ENCODE peak calls at places on chromosomes 2 and 18, in seven cellular contexts. D, Z, W, C, P, R and M are unnamed samples.

GRCh38 chr2:68216454-68217310 is 35.6 kb downstream of the PPP3R1 start:
- DNase-seq in Z (no peak), D (no peak), P (no peak), C (no peak), R (no peak), W (peak), M (no peak)

GRCh38 chr2:27356056-27356381 is 545 bp downstream of the GTF3C2 start:
- DNase-seq in C (no peak), P (no peak), R (no peak), Z (peak), W (peak), D (peak), M (no peak)

GRCh38 chr2:16323131-16323520 is 342.5 kb downstream of the CYRIA start:
- DNase-seq in W (no peak), P (no peak), Z (no peak), R (no peak), D (no peak), C (no peak), M (no peak)

GRCh38 chr18:58579561-58580047 is 49.3 kb downstream of the ALPK2 start:
- DNase-seq in P (no peak), W (no peak), C (no peak), R (no peak), D (no peak), Z (peak), M (no peak)

GRCh38 chr2:160427629-160428424 is 65.8 kb downstream of the RBMS1 start:
- DNase-seq in Z (peak), W (peak), D (no peak), C (peak), P (no peak), R (no peak), M (no peak)

GRCh38 chr2:9232886-9233285 is 26.3 kb downstream of the ASAP2 start:
- DNase-seq in P (no peak), W (peak), C (no peak), D (no peak), R (peak), Z (no peak), M (no peak)

GRCh38 chr2:199136241-199136640 is 321.5 kb downstream of the SATB2 start:
- DNase-seq in Z (no peak), D (no peak), W (no peak), C (no peak), P (no peak), R (no peak), M (no peak)

GRCh38 chr2:173983414-173983871 is 18.3 kb upstream of the SP3 start:
- DNase-seq in C (no peak), P (no peak), R (no peak), W (peak), Z (no peak), D (no peak), M (no peak)

GRCh38 chr18:1296237-1296636 is 391.6 kb downstream of the ADCYAP1 start:
- DNase-seq in D (no peak), P (no peak), R (no peak), W (peak), C (no peak), Z (no peak), M (no peak)

GRCh38 chr2:46490521-46491141 is 11.3 kb downstream of the TMEM247 start:
- DNase-seq in P (no peak), Z (peak), C (no peak), W (no peak), D (peak), R (no peak), M (no peak)

GRCh38 chr2:132424526-132425121 is 8.0 kb downstream of the GPR39 start:
- DNase-seq in D (peak), R (no peak), Z (peak), W (no peak), P (no peak), C (no peak), M (no peak)

GRCh38 chr2:230797515-230798495 is 66.9 kb upstream of the ITM2C start:
- DNase-seq in R (no peak), C (no peak), D (peak), P (peak), Z (no peak), W (no peak), M (no peak)

GRCh38 chr2:233053928-233054774 is 6.0 kb upstream of the INPP5D start:
- DNase-seq in P (peak), C (no peak), R (peak), D (no peak), Z (peak), W (peak), M (no peak)

GRCh38 chr2:16728742-16729141 is 63.1 kb upstream of the CYRIA start:
- DNase-seq in D (no peak), R (no peak), P (no peak), Z (no peak), W (no peak), C (no peak), M (no peak)

GRCh38 chr2:13260401-13260800 is 543.7 kb downstream of the TRIB2 start:
- DNase-seq in R (no peak), W (no peak), D (no peak), P (no peak), C (no peak), Z (no peak), M (no peak)

GRCh38 chr2:64998658-64999061 is 9.5 kb downstream of the SLC1A4 start:
- DNase-seq in W (no peak), R (no peak), Z (peak), P (no peak), D (no peak), C (no peak), M (no peak)

GRCh38 chr2:2848621-2849443 is 517.8 kb upstream of the MYT1L start:
- DNase-seq in R (no peak), C (no peak), D (peak), P (no peak), W (peak), Z (no peak), M (no peak)

GRCh38 chr2:170396799-170397459 is 219.0 kb downstream of the MYO3B start:
- DNase-seq in Z (peak), W (peak), D (no peak), R (peak), P (no peak), C (no peak), M (no peak)

GRCh38 chr2:168912466-168913170 is 11.5 kb downstream of the G6PC2 start:
- DNase-seq in D (no peak), C (no peak), Z (peak), P (no peak), R (no peak), W (peak), M (no peak)

GRCh38 chr2:188811522-188811921 is 162.7 kb upstream of the COL3A1 start:
- DNase-seq in W (no peak), D (no peak), P (no peak), Z (no peak), C (no peak), R (no peak), M (no peak)

GRCh38 chr2:152050915-152051314 is 47.9 kb downstream of the CACNB4 start:
- DNase-seq in C (no peak), W (no peak), D (no peak), R (no peak), Z (no peak), P (no peak), M (no peak)

GRCh38 chr2:45974762-45975408 is 322.3 kb upstream of the EPAS1 start:
- DNase-seq in D (no peak), Z (no peak), C (no peak), W (no peak), P (peak), R (no peak), M (no peak)

GRCh38 chr2:118841828-118842461 is 5.5 kb downstream of the EN1 start:
- DNase-seq in W (no peak), P (no peak), C (no peak), Z (no peak), R (no peak), D (no peak), M (no peak)

GRCh38 chr2:26359886-26360473 is 13.4 kb upstream of the ADGRF3 start:
- DNase-seq in Z (no peak), R (no peak), C (no peak), P (no peak), W (no peak), D (no peak), M (no peak)

GRCh38 chr2:228094377-228094921 is 87.0 kb downstream of the SPHKAP start:
- DNase-seq in D (no peak), W (no peak), C (no peak), R (no peak), Z (no peak), P (no peak), M (no peak)

GRCh38 chr2:21043744-21044532 is at the start of gene APOB:
- DNase-seq in C (no peak), Z (no peak), W (no peak), D (no peak), P (no peak), R (no peak), M (no peak)

GRCh38 chr2:107325983-107326786 is 440.2 kb upstream of the ST6GAL2 start:
- DNase-seq in W (no peak), D (no peak), C (no peak), R (no peak), P (no peak), Z (no peak), M (no peak)

GRCh38 chr2:222686086-222686750 is 14.8 kb downstream of the MOGAT1 start:
- DNase-seq in Z (no peak), D (no peak), R (no peak), W (no peak), P (no peak), C (no peak), M (no peak)

GRCh38 chr2:53021285-53021684 is 746.3 kb upstream of the CHAC2 start:
- DNase-seq in R (no peak), D (no peak), C (no peak), P (no peak), W (no peak), Z (peak), M (no peak)

GRCh38 chr2:149527998-149528775 is 59.4 kb downstream of the MMADHC start:
- DNase-seq in C (no peak), Z (no peak), D (no peak), R (no peak), W (peak), P (no peak), M (no peak)

GRCh38 chr2:136765736-136766323 is 485 bp downstream of the THSD7B start:
- DNase-seq in R (no peak), W (peak), D (no peak), P (no peak), C (no peak), Z (no peak), M (no peak)